ENCODE peak calls at places on chromosomes 5 and 9, in five cellular contexts. One of them, this sample, is unnamed.

GRCh38 chr9:92631452-92632211 is 38.3 kb downstream of the IPPK start:
- DNase-seq in OCI-M1: no peak
- DNase-seq in stimulated activated CD4-positive, alpha-beta T cell treated with anti-CD3 and anti-CD28 coated beads, Interleukin-1b, Interleukin-23, amount 100 ng/mL, for 24 hours: no peak
- DNase-seq in SJSA1: no peak
- DNase-seq in NCI-H1092 treated with DMSO at 0.1 percent for 48 hours: no peak
- DNase-seq in this sample: peak; percentile 18

GRCh38 chr9:131755541-131756198 is 15.8 kb upstream of the RAPGEF1 start:
- DNase-seq in stimulated activated CD4-positive, alpha-beta T cell treated with anti-CD3 and anti-CD28 coated beads, Interleukin-1b, Interleukin-23, amount 100 ng/mL, for 24 hours: peak; percentile 84
- DNase-seq in NCI-H1092 treated with DMSO at 0.1 percent for 48 hours: peak; percentile 89
- DNase-seq in OCI-M1: peak; percentile 89
- DNase-seq in SJSA1: peak; percentile 77
- DNase-seq in this sample: no peak

GRCh38 chr9:135301271-135302263 is 178.0 kb upstream of the PPP1R26 start:
- DNase-seq in stimulated activated CD4-positive, alpha-beta T cell treated with anti-CD3 and anti-CD28 coated beads, Interleukin-1b, Interleukin-23, amount 100 ng/mL, for 24 hours: no peak
- DNase-seq in SJSA1: peak; percentile 30
- DNase-seq in NCI-H1092 treated with DMSO at 0.1 percent for 48 hours: no peak
- DNase-seq in OCI-M1: no peak
- DNase-seq in this sample: peak; percentile 80

GRCh38 chr5:179974946-179975712 is 67.4 kb upstream of the TBC1D9B start:
- DNase-seq in NCI-H1092 treated with DMSO at 0.1 percent for 48 hours: peak; percentile 68
- DNase-seq in stimulated activated CD4-positive, alpha-beta T cell treated with anti-CD3 and anti-CD28 coated beads, Interleukin-1b, Interleukin-23, amount 100 ng/mL, for 24 hours: no peak
- DNase-seq in OCI-M1: peak; percentile 33
- DNase-seq in SJSA1: peak; percentile 64
- DNase-seq in this sample: no peak

GRCh38 chr5:174801798-174802197 is 77.4 kb downstream of the MSX2 start:
- DNase-seq in SJSA1: no peak
- DNase-seq in OCI-M1: no peak
- DNase-seq in NCI-H1092 treated with DMSO at 0.1 percent for 48 hours: no peak
- DNase-seq in stimulated activated CD4-positive, alpha-beta T cell treated with anti-CD3 and anti-CD28 coated beads, Interleukin-1b, Interleukin-23, amount 100 ng/mL, for 24 hours: no peak
- DNase-seq in this sample: no peak

GRCh38 chr9:127930298-127931091 is at the start of gene PIP5KL1:
- DNase-seq in stimulated activated CD4-positive, alpha-beta T cell treated with anti-CD3 and anti-CD28 coated beads, Interleukin-1b, Interleukin-23, amount 100 ng/mL, for 24 hours: peak; percentile 67
- DNase-seq in NCI-H1092 treated with DMSO at 0.1 percent for 48 hours: peak; percentile 59
- DNase-seq in OCI-M1: peak; percentile 69
- DNase-seq in SJSA1: peak; percentile 83
- DNase-seq in this sample: peak; percentile 95

GRCh38 chr5:138662599-138662998 is 87.4 kb upstream of the HSPA9 start:
- DNase-seq in stimulated activated CD4-positive, alpha-beta T cell treated with anti-CD3 and anti-CD28 coated beads, Interleukin-1b, Interleukin-23, amount 100 ng/mL, for 24 hours: no peak
- DNase-seq in SJSA1: no peak
- DNase-seq in NCI-H1092 treated with DMSO at 0.1 percent for 48 hours: no peak
- DNase-seq in OCI-M1: peak; percentile 31
- DNase-seq in this sample: peak; percentile 20

GRCh38 chr5:143752165-143752564 is 59.8 kb upstream of the HMHB1 start:
- DNase-seq in OCI-M1: no peak
- DNase-seq in NCI-H1092 treated with DMSO at 0.1 percent for 48 hours: no peak
- DNase-seq in stimulated activated CD4-positive, alpha-beta T cell treated with anti-CD3 and anti-CD28 coated beads, Interleukin-1b, Interleukin-23, amount 100 ng/mL, for 24 hours: no peak
- DNase-seq in SJSA1: no peak
- DNase-seq in this sample: no peak

GRCh38 chr5:1413611-1414241 is 31.5 kb downstream of the SLC6A3 start:
- DNase-seq in stimulated activated CD4-positive, alpha-beta T cell treated with anti-CD3 and anti-CD28 coated beads, Interleukin-1b, Interleukin-23, amount 100 ng/mL, for 24 hours: no peak
- DNase-seq in OCI-M1: no peak
- DNase-seq in NCI-H1092 treated with DMSO at 0.1 percent for 48 hours: no peak
- DNase-seq in SJSA1: no peak
- DNase-seq in this sample: no peak

GRCh38 chr5:40681351-40682311 is 1.9 kb downstream of the PTGER4 start:
- DNase-seq in NCI-H1092 treated with DMSO at 0.1 percent for 48 hours: no peak
- DNase-seq in stimulated activated CD4-positive, alpha-beta T cell treated with anti-CD3 and anti-CD28 coated beads, Interleukin-1b, Interleukin-23, amount 100 ng/mL, for 24 hours: no peak
- DNase-seq in SJSA1: no peak
- DNase-seq in OCI-M1: no peak
- DNase-seq in this sample: no peak

GRCh38 chr9:86202338-86202882 is 57.0 kb downstream of the C9orf153 start:
- DNase-seq in stimulated activated CD4-positive, alpha-beta T cell treated with anti-CD3 and anti-CD28 coated beads, Interleukin-1b, Interleukin-23, amount 100 ng/mL, for 24 hours: no peak
- DNase-seq in NCI-H1092 treated with DMSO at 0.1 percent for 48 hours: peak; percentile 65
- DNase-seq in SJSA1: no peak
- DNase-seq in OCI-M1: peak; percentile 67
- DNase-seq in this sample: no peak

GRCh38 chr5:109125755-109126429 is 283.9 kb downstream of the PJA2 start:
- DNase-seq in SJSA1: no peak
- DNase-seq in NCI-H1092 treated with DMSO at 0.1 percent for 48 hours: no peak
- DNase-seq in stimulated activated CD4-positive, alpha-beta T cell treated with anti-CD3 and anti-CD28 coated beads, Interleukin-1b, Interleukin-23, amount 100 ng/mL, for 24 hours: no peak
- DNase-seq in OCI-M1: peak; percentile 53
- DNase-seq in this sample: no peak

GRCh38 chr5:150311015-150311692 is 8.4 kb upstream of the ARSI start:
- DNase-seq in SJSA1: no peak
- DNase-seq in NCI-H1092 treated with DMSO at 0.1 percent for 48 hours: no peak
- DNase-seq in stimulated activated CD4-positive, alpha-beta T cell treated with anti-CD3 and anti-CD28 coated beads, Interleukin-1b, Interleukin-23, amount 100 ng/mL, for 24 hours: no peak
- DNase-seq in OCI-M1: no peak
- DNase-seq in this sample: peak; percentile 53

GRCh38 chr5:138545919-138546562 is 3.0 kb upstream of the ETF1 start:
- DNase-seq in stimulated activated CD4-positive, alpha-beta T cell treated with anti-CD3 and anti-CD28 coated beads, Interleukin-1b, Interleukin-23, amount 100 ng/mL, for 24 hours: no peak
- DNase-seq in OCI-M1: no peak
- DNase-seq in NCI-H1092 treated with DMSO at 0.1 percent for 48 hours: no peak
- DNase-seq in SJSA1: no peak
- DNase-seq in this sample: no peak